ENCODE peak calls at places on chromosome X, in seven cellular contexts. One of them, this sample, is unnamed. For H3K4me1, the result is how much of the 10 kb centered on the place peaks cover.

GRCh38 chrX:53073115-53073581 is 9.0 kb upstream of the TSPYL2 start:
- DNase-seq in SK-N-SH: no peak
- DNase-seq in fibroblast of lung: no peak
- DNase-seq in neural progenitor cell: peak
- DNase-seq in MM.1S: no peak
- DNase-seq in GM23248: no peak
- DNase-seq in heart left ventricle: no peak
- DNase-seq in this sample: no peak

GRCh38 chrX:69501433-69501832 is 2.7 kb upstream of the NALF2 start:
- DNase-seq in heart left ventricle: peak
- DNase-seq in fibroblast of lung: no peak
- DNase-seq in GM23248: no peak
- DNase-seq in neural progenitor cell: peak
- DNase-seq in SK-N-SH: no peak
- DNase-seq in MM.1S: peak
- DNase-seq in this sample: no peak

GRCh38 chrX:110327336-110327735 is 9.5 kb upstream of the AMMECR1 start:
- DNase-seq in GM23248: no peak
- DNase-seq in neural progenitor cell: no peak
- DNase-seq in MM.1S: no peak
- DNase-seq in fibroblast of lung: no peak
- DNase-seq in SK-N-SH: no peak
- DNase-seq in heart left ventricle: no peak
- DNase-seq in this sample: no peak

GRCh38 chrX:66833426-66833825 is 194.5 kb upstream of the EDA2R start:
- DNase-seq in neural progenitor cell: no peak
- DNase-seq in SK-N-SH: no peak
- DNase-seq in MM.1S: no peak
- DNase-seq in GM23248: no peak
- DNase-seq in heart left ventricle: no peak
- DNase-seq in fibroblast of lung: no peak
- DNase-seq in this sample: no peak

GRCh38 chrX:140918398-140919043 is 83.9 kb upstream of the SPANXB1 start:
- DNase-seq in GM23248: peak
- DNase-seq in fibroblast of lung: peak
- DNase-seq in MM.1S: peak
- DNase-seq in heart left ventricle: no peak
- DNase-seq in neural progenitor cell: peak
- DNase-seq in SK-N-SH: peak
- DNase-seq in this sample: peak

GRCh38 chrX:121308276-121308805 is 260.9 kb downstream of the GLUD2 start:
- DNase-seq in heart left ventricle: no peak
- DNase-seq in GM23248: peak
- DNase-seq in fibroblast of lung: no peak
- DNase-seq in MM.1S: peak
- DNase-seq in neural progenitor cell: peak
- DNase-seq in SK-N-SH: peak
- DNase-seq in this sample: no peak

GRCh38 chrX:96389314-96390048 is 295.2 kb upstream of the DIAPH2 start:
- DNase-seq in fibroblast of lung: peak
- DNase-seq in MM.1S: no peak
- DNase-seq in neural progenitor cell: no peak
- DNase-seq in GM23248: no peak
- DNase-seq in SK-N-SH: no peak
- DNase-seq in heart left ventricle: no peak
- DNase-seq in this sample: no peak

GRCh38 chrX:9456250-9457074 is 8.4 kb upstream of the TBL1X start:
- DNase-seq in heart left ventricle: no peak
- DNase-seq in GM23248: no peak
- DNase-seq in neural progenitor cell: no peak
- DNase-seq in MM.1S: peak
- DNase-seq in SK-N-SH: no peak
- DNase-seq in fibroblast of lung: peak
- DNase-seq in this sample: no peak

GRCh38 chrX:68867458-68868166 is 38.8 kb downstream of the EFNB1 start:
- DNase-seq in GM23248: no peak
- DNase-seq in fibroblast of lung: no peak
- DNase-seq in MM.1S: no peak
- DNase-seq in neural progenitor cell: no peak
- DNase-seq in heart left ventricle: no peak
- DNase-seq in SK-N-SH: no peak
- DNase-seq in this sample: peak

GRCh38 chrX:110667706-110668105 is 127.9 kb downstream of the CHRDL1 start:
- DNase-seq in MM.1S: no peak
- DNase-seq in fibroblast of lung: no peak
- DNase-seq in neural progenitor cell: peak
- DNase-seq in SK-N-SH: no peak
- DNase-seq in GM23248: no peak
- DNase-seq in heart left ventricle: no peak
- DNase-seq in this sample: no peak

GRCh38 chrX:80747832-80748231 is 61.8 kb downstream of the BRWD3 start:
- DNase-seq in heart left ventricle: no peak
- DNase-seq in MM.1S: no peak
- DNase-seq in SK-N-SH: no peak
- DNase-seq in fibroblast of lung: peak
- DNase-seq in GM23248: peak
- DNase-seq in neural progenitor cell: no peak
- DNase-seq in this sample: no peak

GRCh38 chrX:15988661-15989603 is 134.3 kb upstream of the AP1S2 start:
- DNase-seq in GM23248: peak
- DNase-seq in fibroblast of lung: peak
- DNase-seq in SK-N-SH: no peak
- DNase-seq in neural progenitor cell: no peak
- DNase-seq in heart left ventricle: no peak
- DNase-seq in MM.1S: no peak
- DNase-seq in this sample: no peak

GRCh38 chrX:49058794-49059193 is at the start of gene CCDC120:
- DNase-seq in heart left ventricle: no peak
- DNase-seq in fibroblast of lung: no peak
- DNase-seq in MM.1S: peak
- DNase-seq in SK-N-SH: no peak
- DNase-seq in GM23248: no peak
- DNase-seq in neural progenitor cell: no peak
- DNase-seq in this sample: no peak

GRCh38 chrX:55710701-55711100 is 6.8 kb upstream of the RRAGB start:
- DNase-seq in neural progenitor cell: no peak
- DNase-seq in fibroblast of lung: peak
- DNase-seq in MM.1S: no peak
- DNase-seq in GM23248: peak
- DNase-seq in SK-N-SH: no peak
- DNase-seq in heart left ventricle: no peak
- DNase-seq in this sample: peak

GRCh38 chrX:10568428-10568827 is 52.0 kb downstream of the MID1 start:
- DNase-seq in neural progenitor cell: no peak
- DNase-seq in GM23248: no peak
- DNase-seq in heart left ventricle: no peak
- DNase-seq in SK-N-SH: no peak
- DNase-seq in fibroblast of lung: no peak
- DNase-seq in MM.1S: no peak
- DNase-seq in this sample: no peak

GRCh38 chrX:107683931-107684330 is 55.6 kb downstream of the PRPS1 start:
- DNase-seq in heart left ventricle: no peak
- DNase-seq in neural progenitor cell: no peak
- DNase-seq in MM.1S: no peak
- DNase-seq in GM23248: no peak
- DNase-seq in fibroblast of lung: no peak
- DNase-seq in SK-N-SH: no peak
- DNase-seq in this sample: no peak
- H3K4me1 ChIP-seq in heart left ventricle: half or more
- H3K4me1 ChIP-seq in neural progenitor cell: under half
- H3K4me1 ChIP-seq in MM.1S: under half
- H3K4me1 ChIP-seq in GM23248: under half
- H3K4me1 ChIP-seq in fibroblast of lung: under half
- H3K4me1 ChIP-seq in SK-N-SH: under half
- H3K4me1 ChIP-seq in this sample: under half

GRCh38 chrX:19751068-19751467 is 136.3 kb downstream of the SH3KBP1 start:
- DNase-seq in heart left ventricle: no peak
- DNase-seq in MM.1S: no peak
- DNase-seq in GM23248: peak
- DNase-seq in fibroblast of lung: no peak
- DNase-seq in SK-N-SH: no peak
- DNase-seq in neural progenitor cell: peak
- DNase-seq in this sample: no peak
- H3K4me1 ChIP-seq in heart left ventricle: under half
- H3K4me1 ChIP-seq in MM.1S: under half
- H3K4me1 ChIP-seq in GM23248: under half
- H3K4me1 ChIP-seq in fibroblast of lung: under half
- H3K4me1 ChIP-seq in SK-N-SH: under half
- H3K4me1 ChIP-seq in neural progenitor cell: under half
- H3K4me1 ChIP-seq in this sample: under half

GRCh38 chrX:128929281-128930057 is 593.8 kb downstream of the SMARCA1 start:
- DNase-seq in SK-N-SH: no peak
- DNase-seq in GM23248: no peak
- DNase-seq in neural progenitor cell: no peak
- DNase-seq in MM.1S: no peak
- DNase-seq in fibroblast of lung: no peak
- DNase-seq in heart left ventricle: no peak
- DNase-seq in this sample: no peak
- H3K4me1 ChIP-seq in SK-N-SH: under half
- H3K4me1 ChIP-seq in GM23248: under half
- H3K4me1 ChIP-seq in neural progenitor cell: under half
- H3K4me1 ChIP-seq in MM.1S: under half
- H3K4me1 ChIP-seq in fibroblast of lung: under half
- H3K4me1 ChIP-seq in heart left ventricle: under half
- H3K4me1 ChIP-seq in this sample: under half

DNA sequence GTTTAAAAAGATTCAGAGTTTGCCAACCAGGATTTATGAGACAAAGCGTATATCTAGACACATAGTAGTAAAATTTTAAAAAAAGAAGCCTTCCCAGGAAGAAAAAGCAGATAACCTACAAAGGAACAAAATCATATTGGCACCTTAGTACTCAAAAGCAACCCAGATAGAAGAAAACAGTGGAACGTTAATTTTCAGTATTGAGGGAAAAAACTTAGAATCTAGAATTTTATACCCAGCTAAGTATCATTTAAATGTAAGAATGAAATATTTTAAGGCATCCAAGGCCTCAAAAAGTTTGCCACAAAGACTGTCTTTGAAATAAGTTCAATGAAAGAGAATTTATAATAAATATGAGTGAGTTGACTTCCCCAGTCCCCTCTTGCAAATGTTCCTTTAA is 96.5 kb upstream of the EOLA2 start:
- DNase-seq in GM23248: no peak
- DNase-seq in fibroblast of lung: no peak
- DNase-seq in heart left ventricle: no peak
- DNase-seq in MM.1S: no peak
- DNase-seq in SK-N-SH: no peak
- DNase-seq in neural progenitor cell: no peak
- DNase-seq in this sample: no peak
- H3K4me1 ChIP-seq in GM23248: under half
- H3K4me1 ChIP-seq in fibroblast of lung: under half
- H3K4me1 ChIP-seq in heart left ventricle: under half
- H3K4me1 ChIP-seq in MM.1S: under half
- H3K4me1 ChIP-seq in SK-N-SH: under half
- H3K4me1 ChIP-seq in neural progenitor cell: under half
- H3K4me1 ChIP-seq in this sample: under half

DNA sequence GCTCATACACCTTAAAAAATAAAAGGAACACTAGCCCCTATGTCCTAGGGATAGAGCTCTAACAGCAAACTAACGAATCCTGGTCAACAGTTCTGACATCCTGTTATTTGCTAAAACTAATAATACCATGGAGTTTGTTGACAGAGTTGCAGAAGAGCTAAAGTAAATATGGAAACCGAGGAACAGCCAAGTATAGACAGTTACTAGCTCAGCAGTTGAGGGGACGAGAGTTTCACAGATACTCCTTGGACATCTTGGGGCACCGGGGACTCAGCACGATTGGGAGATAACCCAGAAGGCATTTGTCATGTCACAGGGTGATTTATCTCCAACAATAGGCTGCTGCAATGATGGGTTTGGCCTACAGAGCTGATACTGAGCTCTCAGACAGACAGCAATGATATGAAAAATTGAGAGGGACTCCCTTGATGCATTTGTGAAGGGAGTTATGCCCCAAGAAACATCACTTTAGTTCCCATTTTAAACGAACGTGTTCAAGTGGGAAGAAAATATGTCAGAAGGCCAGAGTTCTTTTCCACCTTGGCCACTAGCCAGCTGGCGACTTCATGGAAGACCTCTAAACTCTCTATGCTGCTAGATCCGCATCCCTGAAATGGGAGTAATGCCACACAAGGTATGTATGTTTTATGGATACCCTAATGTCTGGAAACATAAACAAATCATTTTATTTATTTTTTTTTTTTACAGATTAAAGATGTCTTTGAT is 48.6 kb downstream of the TSC22D3 start:
- DNase-seq in GM23248: no peak
- DNase-seq in neural progenitor cell: no peak
- DNase-seq in heart left ventricle: no peak
- DNase-seq in fibroblast of lung: no peak
- DNase-seq in SK-N-SH: no peak
- DNase-seq in MM.1S: no peak
- DNase-seq in this sample: no peak
- H3K4me1 ChIP-seq in GM23248: under half
- H3K4me1 ChIP-seq in neural progenitor cell: under half
- H3K4me1 ChIP-seq in heart left ventricle: half or more
- H3K4me1 ChIP-seq in fibroblast of lung: under half
- H3K4me1 ChIP-seq in SK-N-SH: under half
- H3K4me1 ChIP-seq in MM.1S: under half
- H3K4me1 ChIP-seq in this sample: under half

DNA sequence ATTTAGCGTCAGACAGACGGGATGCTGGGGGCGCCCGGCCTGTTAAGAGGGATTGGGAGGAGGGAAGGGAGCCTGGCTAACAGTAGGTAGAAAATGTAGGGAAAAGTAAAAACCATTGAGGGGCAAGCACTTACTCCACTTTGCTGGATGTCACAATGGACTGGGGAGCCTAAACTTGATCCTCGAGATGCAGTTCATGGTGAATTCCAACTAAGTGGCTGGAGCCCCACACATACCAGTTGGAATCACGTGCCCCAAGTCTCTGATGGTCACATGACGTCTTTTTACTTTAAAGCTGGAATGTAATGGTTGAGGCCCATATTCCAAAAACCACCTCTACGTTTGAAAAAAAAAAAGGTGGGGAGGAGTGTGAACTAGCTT is 1.5 kb downstream of the PLS3 start:
- DNase-seq in GM23248: peak
- DNase-seq in fibroblast of lung: peak
- DNase-seq in neural progenitor cell: no peak
- DNase-seq in SK-N-SH: no peak
- DNase-seq in heart left ventricle: no peak
- DNase-seq in MM.1S: no peak
- DNase-seq in this sample: no peak
- H3K4me1 ChIP-seq in GM23248: under half
- H3K4me1 ChIP-seq in fibroblast of lung: under half
- H3K4me1 ChIP-seq in neural progenitor cell: under half
- H3K4me1 ChIP-seq in SK-N-SH: under half
- H3K4me1 ChIP-seq in heart left ventricle: under half
- H3K4me1 ChIP-seq in MM.1S: under half
- H3K4me1 ChIP-seq in this sample: under half

DNA sequence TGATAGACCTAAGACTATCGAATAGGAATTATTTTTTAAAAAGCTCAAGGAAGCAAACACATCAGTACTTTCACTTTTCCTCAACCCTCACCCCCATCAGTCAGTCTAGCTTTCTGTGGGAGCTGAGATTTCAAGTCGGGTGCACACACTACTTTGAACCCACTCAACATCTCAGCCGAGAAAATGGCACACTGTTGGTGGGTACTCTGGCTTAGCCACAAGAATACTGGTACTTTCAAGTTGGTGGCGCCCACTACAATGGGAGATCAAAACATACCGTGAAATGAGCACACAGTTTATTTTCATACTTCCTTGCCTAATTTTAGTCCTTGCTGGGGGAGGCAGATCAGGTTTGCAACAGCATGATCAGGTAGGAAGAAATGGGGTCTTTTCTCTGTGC is 10.2 kb downstream of the CD40LG start:
- DNase-seq in GM23248: no peak
- DNase-seq in fibroblast of lung: no peak
- DNase-seq in MM.1S: no peak
- DNase-seq in SK-N-SH: no peak
- DNase-seq in heart left ventricle: no peak
- DNase-seq in neural progenitor cell: no peak
- DNase-seq in this sample: no peak
- H3K4me1 ChIP-seq in GM23248: under half
- H3K4me1 ChIP-seq in fibroblast of lung: under half
- H3K4me1 ChIP-seq in MM.1S: under half
- H3K4me1 ChIP-seq in SK-N-SH: under half
- H3K4me1 ChIP-seq in heart left ventricle: under half
- H3K4me1 ChIP-seq in neural progenitor cell: under half
- H3K4me1 ChIP-seq in this sample: under half